ENCODE peak calls at places on chromosome X, in seven cellular contexts. W is aorta; K is colonic mucosa; C is ureter; Z is astrocyte; O is anterior cingulate cortex; A is activated CD4-positive, alpha-beta T cell treated with anti-CD3 and anti-CD28 coated beads, Interleukin-2, amount 50 U/mL, for 48 hours. B is an unnamed sample.

GRCh38 chrX:53939127-53939526 is 105.1 kb downstream of the PHF8 start:
- DNase-seq in K (no peak), C (no peak), Z (no peak), A (no peak), W (peak), O (no peak), B (no peak)

GRCh38 chrX:10634681-10635161 is 14.3 kb upstream of the MID1 start:
- DNase-seq in C (no peak), K (no peak), A (no peak), O (no peak), Z (peak), W (no peak), B (no peak)

GRCh38 chrX:83446355-83446754 is 61.7 kb upstream of the POU3F4 start:
- DNase-seq in Z (no peak), A (no peak), W (no peak), O (no peak), C (no peak), K (no peak), B (no peak)

GRCh38 chrX:47619486-47620302 is at the start of gene SYN1:
- DNase-seq in O (peak), C (peak), K (peak), W (peak), Z (peak), A (peak), B (peak)

GRCh38 chrX:82591421-82591820 is 916.7 kb upstream of the POU3F4 start:
- DNase-seq in O (no peak), A (no peak), Z (no peak), K (no peak), W (no peak), C (no peak), B (no peak)

GRCh38 chrX:13077168-13077567 is 32.7 kb upstream of the FAM9C start:
- DNase-seq in A (peak), Z (no peak), O (no peak), W (peak), C (no peak), K (no peak), B (no peak)

GRCh38 chrX:18291006-18291545 is 63.4 kb downstream of the SCML2 start:
- DNase-seq in A (no peak), Z (peak), C (no peak), O (no peak), K (no peak), W (no peak), B (no peak)

GRCh38 chrX:138925330-138925729 is 213.8 kb upstream of the FGF13 start:
- DNase-seq in A (no peak), W (no peak), O (no peak), Z (peak), C (no peak), K (no peak), B (no peak)

GRCh38 chrX:136542281-136542680 is 10.3 kb downstream of the VGLL1 start:
- DNase-seq in Z (no peak), K (no peak), A (no peak), C (no peak), O (no peak), W (no peak), B (no peak)

B was measured in right lobe of liver.